ENCODE peak calls at places on chromosomes 5 and 9, in four cellular contexts. R is fibroblast of lung, P is ovary, I is astrocyte. H is an unnamed sample.

GRCh38 chr9:2479056-2479565 is 142.5 kb upstream of the VLDLR start:
- DNase-seq in P (no peak), I (no peak), R (no peak), H (no peak)

GRCh38 chr5:90803376-90803775 is 244.8 kb downstream of the ADGRV1 start:
- DNase-seq in R (no peak), P (no peak), I (no peak), H (no peak)

GRCh38 chr5:134864707-134865106 is 9.5 kb upstream of the TXNDC15 start:
- DNase-seq in P (no peak), R (no peak), I (no peak), H (no peak)

GRCh38 chr5:15574806-15575205 is 74.8 kb downstream of the FBXL7 start:
- DNase-seq in P (no peak), I (no peak), R (peak), H (no peak)

GRCh38 chr9:109859447-109859846 is 79.4 kb downstream of the PALM2AKAP2 start:
- DNase-seq in I (no peak), R (no peak), P (no peak), H (no peak)

GRCh38 chr5:116660929-116661328 is 86.3 kb upstream of the SEMA6A start:
- DNase-seq in P (no peak), R (no peak), I (no peak), H (no peak)

GRCh38 chr5:96687812-96688453 is 25.8 kb downstream of the CAST start:
- DNase-seq in R (peak), P (no peak), I (peak), H (no peak)

GRCh38 chr5:76372320-76373054 is 30.6 kb upstream of the IQGAP2 start:
- DNase-seq in R (peak), P (no peak), I (peak), H (no peak)

GRCh38 chr9:38649731-38650363 is 29.5 kb upstream of the ANKRD18A start:
- DNase-seq in P (no peak), R (no peak), I (no peak), H (no peak)

GRCh38 chr5:94849821-94850736 is 231.6 kb downstream of the SLF1 start:
- DNase-seq in P (no peak), I (peak), R (peak), H (no peak)

GRCh38 chr9:116103976-116104820 is 49.4 kb upstream of the PAPPA start:
- DNase-seq in R (no peak), P (no peak), I (peak), H (no peak)

GRCh38 chr9:17613723-17614122 is 34.9 kb downstream of the SH3GL2 start:
- DNase-seq in R (peak), P (no peak), I (peak), H (no peak)

GRCh38 chr5:53067641-53068040 is 41.9 kb downstream of the MOCS2 start:
- DNase-seq in P (no peak), I (no peak), R (no peak), H (no peak)

GRCh38 chr9:78004478-78005229 is 27.0 kb downstream of the GNAQ start:
- DNase-seq in P (no peak), I (no peak), R (no peak), H (no peak)

GRCh38 chr9:87324613-87325194 is 173.0 kb upstream of the DAPK1 start:
- DNase-seq in P (no peak), R (peak), I (peak), H (no peak)

GRCh38 chr5:15365040-15365439 is 134.9 kb upstream of the FBXL7 start:
- DNase-seq in P (no peak), I (no peak), R (no peak), H (no peak)

GRCh38 chr5:1235379-1235778 is 10.2 kb downstream of the SLC6A18 start:
- DNase-seq in R (no peak), I (no peak), P (no peak), H (no peak)

GRCh38 chr5:65142007-65142406 is 339.7 kb downstream of the ADAMTS6 start:
- DNase-seq in I (no peak), R (no peak), P (no peak), H (no peak)

GRCh38 chr5:87829214-87829551 is 416.5 kb upstream of the CCNH start:
- DNase-seq in R (no peak), I (peak), P (peak), H (peak)

GRCh38 chr9:27447036-27447700 is 76.9 kb upstream of the IFNK start:
- DNase-seq in I (no peak), P (no peak), R (no peak), H (no peak)

GRCh38 chr5:72818866-72819534 is 2.5 kb downstream of the TNPO1 start:
- DNase-seq in R (peak), P (peak), I (no peak), H (peak)

GRCh38 chr5:115584501-115584900 is 17.8 kb downstream of the TICAM2 start:
- DNase-seq in R (no peak), P (no peak), I (no peak), H (no peak)

GRCh38 chr5:76960004-76960625 is 7.3 kb downstream of the CRHBP start:
- DNase-seq in I (peak), P (no peak), R (no peak), H (no peak)

GRCh38 chr5:97412959-97413358 is 229.9 kb upstream of the RIOK2 start:
- DNase-seq in I (no peak), R (no peak), P (no peak), H (no peak)

GRCh38 chr9:18071651-18072060 is 402.3 kb upstream of the ADAMTSL1 start:
- DNase-seq in R (peak), P (no peak), I (peak), H (no peak)

GRCh38 chr9:113886471-113886870 is 10.4 kb downstream of the ZNF618 start:
- DNase-seq in R (peak), I (no peak), P (no peak), H (no peak)
- H3K4me3 ChIP-seq in R (peak), I (no peak), P (peak), H (peak)

DNA sequence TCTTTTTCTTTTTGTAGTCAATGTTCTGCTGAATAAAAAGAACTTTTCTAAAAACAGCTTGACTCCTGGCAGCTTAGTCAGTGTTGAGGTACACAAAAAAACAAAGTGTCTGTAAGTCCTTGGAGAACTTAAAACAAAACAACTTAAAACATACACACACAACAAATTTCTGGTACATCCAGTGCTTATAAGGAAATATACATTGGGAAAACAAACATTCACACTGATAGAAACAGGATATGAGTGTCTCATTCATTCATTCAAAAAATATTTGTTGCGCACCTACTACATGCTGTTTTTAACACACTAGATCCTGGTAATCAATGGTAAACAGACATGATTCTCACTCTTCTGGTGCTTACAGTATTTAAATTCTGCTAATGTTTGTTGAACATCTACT is 27.4 kb upstream of the MEGF9 start:
- DNase-seq in P (no peak), R (no peak), I (no peak), H (no peak)
- H3K4me3 ChIP-seq in P (no peak), R (no peak), I (no peak), H (no peak)

GRCh38 chr9:94164756-94165549 is 80.7 kb downstream of the PTPDC1 start:
- DNase-seq in I (no peak), R (no peak), P (no peak), H (no peak)
- H3K4me3 ChIP-seq in I (no peak), R (no peak), P (no peak), H (no peak)

DNA sequence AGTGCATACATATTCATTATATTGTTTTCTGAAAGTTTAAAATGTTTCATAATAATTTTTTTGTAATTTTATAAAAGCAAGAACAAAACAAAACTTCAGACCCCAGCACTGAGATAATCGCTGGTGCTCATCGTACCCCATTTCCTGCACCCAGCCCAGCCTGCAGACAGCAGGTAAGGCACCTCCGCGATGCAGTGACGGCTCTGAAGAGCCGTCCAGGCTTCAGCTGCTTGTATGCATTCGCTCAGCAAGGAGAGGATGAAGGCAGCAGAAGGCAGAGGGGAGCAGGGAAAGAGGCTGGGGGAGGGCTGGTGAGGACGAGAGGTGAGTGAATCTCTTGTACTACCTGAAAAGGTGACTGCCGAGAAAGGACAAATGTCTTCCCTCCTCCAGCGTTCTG is 153.5 kb downstream of the TTLL11 start:
- DNase-seq in I (no peak), R (no peak), P (no peak), H (no peak)
- H3K4me3 ChIP-seq in I (no peak), R (no peak), P (no peak), H (no peak)

GRCh38 chr9:127557466-127557869 is 54.6 kb upstream of the STXBP1 start:
- DNase-seq in P (peak), R (peak), I (no peak), H (no peak)

GRCh38 chr9:127554966-127555829 is 56.9 kb upstream of the STXBP1 start:
- DNase-seq in R (no peak), P (no peak), I (no peak), H (no peak)

GRCh38 chr9:127555830-127556820 is 56.0 kb upstream of the STXBP1 start:
- DNase-seq in P (peak), I (peak), R (peak), H (peak)

GRCh38 chr9:127557998-127558546 is 54.0 kb upstream of the STXBP1 start:
- DNase-seq in R (peak), I (no peak), P (no peak), H (no peak)

DNA sequence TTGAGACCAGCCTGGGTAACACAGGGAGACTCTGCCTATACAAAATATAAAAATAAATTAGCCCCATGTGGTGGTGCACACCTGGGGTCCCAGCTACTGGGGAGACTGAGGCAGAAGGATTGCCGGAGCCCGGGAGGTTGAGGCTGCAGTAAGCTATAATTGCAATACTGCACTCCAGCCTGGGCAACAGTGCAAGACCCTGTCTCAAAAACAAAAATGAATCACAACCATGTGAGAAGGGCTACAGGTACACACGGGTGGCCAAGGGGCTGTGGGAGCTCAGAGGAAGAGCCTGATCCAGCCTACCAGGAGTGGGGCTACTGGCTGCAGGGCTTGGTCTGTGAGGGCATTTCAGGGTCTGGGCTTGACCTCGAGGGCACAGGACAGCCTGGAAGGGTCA is 55.2 kb upstream of the STXBP1 start:
- DNase-seq in R (no peak), P (no peak), I (no peak), H (no peak)
- H3K4me3 ChIP-seq in R (no peak), P (no peak), I (no peak), H (no peak)

GRCh38 chr5:78665519-78665918 is 16.9 kb upstream of the LHFPL2 start:
- DNase-seq in P (no peak), R (no peak), I (no peak), H (no peak)

GRCh38 chr5:78662323-78662722 is 13.8 kb upstream of the LHFPL2 start:
- DNase-seq in I (no peak), P (no peak), R (no peak), H (no peak)

GRCh38 chr5:78669331-78669730 is 20.8 kb upstream of the LHFPL2 start:
- DNase-seq in I (no peak), R (no peak), P (no peak), H (no peak)

GRCh38 chr5:78667461-78668103 is 19.0 kb upstream of the LHFPL2 start:
- DNase-seq in P (no peak), R (no peak), I (peak), H (no peak)

DNA sequence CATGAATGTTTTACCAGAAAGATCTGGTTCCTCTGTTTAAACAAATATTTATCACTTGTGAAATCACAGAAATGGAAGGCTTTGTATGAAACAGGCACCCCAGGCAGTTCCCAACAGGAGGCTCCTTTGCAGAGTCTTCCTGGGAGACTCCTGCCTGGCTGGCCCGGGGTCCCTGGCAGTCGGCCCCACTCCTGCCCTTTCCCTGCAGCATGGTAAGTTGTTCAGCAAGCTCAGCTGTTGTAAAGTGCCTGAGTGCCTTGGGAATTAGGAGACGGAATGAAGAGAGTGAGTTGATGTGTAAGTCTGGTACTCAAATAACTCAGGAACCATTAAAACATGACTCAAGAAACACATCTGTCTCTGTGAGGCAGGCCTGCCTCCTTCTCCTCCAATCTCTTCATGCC is 17.5 kb upstream of the LHFPL2 start:
- DNase-seq in I (no peak), P (no peak), R (peak), H (no peak)
- H3K4me3 ChIP-seq in I (no peak), P (no peak), R (no peak), H (no peak)

GRCh38 chr5:59584858-59585846 is 308.4 kb downstream of the PDE4D start:
- DNase-seq in P (no peak), I (no peak), R (no peak), H (no peak)
- H3K4me3 ChIP-seq in P (no peak), I (no peak), R (no peak), H (no peak)

GRCh38 chr5:7813576-7813975 is 37.4 kb downstream of the CFAP90 start:
- DNase-seq in P (no peak), R (no peak), I (no peak), H (no peak)
- H3K4me3 ChIP-seq in P (no peak), R (no peak), I (no peak), H (no peak)

GRCh38 chr5:179061025-179061424 is 852 bp downstream of the ZNF354C start:
- DNase-seq in P (peak), I (no peak), R (no peak), H (no peak)
- H3K4me3 ChIP-seq in P (peak), I (peak), R (peak), H (peak)

DNA sequence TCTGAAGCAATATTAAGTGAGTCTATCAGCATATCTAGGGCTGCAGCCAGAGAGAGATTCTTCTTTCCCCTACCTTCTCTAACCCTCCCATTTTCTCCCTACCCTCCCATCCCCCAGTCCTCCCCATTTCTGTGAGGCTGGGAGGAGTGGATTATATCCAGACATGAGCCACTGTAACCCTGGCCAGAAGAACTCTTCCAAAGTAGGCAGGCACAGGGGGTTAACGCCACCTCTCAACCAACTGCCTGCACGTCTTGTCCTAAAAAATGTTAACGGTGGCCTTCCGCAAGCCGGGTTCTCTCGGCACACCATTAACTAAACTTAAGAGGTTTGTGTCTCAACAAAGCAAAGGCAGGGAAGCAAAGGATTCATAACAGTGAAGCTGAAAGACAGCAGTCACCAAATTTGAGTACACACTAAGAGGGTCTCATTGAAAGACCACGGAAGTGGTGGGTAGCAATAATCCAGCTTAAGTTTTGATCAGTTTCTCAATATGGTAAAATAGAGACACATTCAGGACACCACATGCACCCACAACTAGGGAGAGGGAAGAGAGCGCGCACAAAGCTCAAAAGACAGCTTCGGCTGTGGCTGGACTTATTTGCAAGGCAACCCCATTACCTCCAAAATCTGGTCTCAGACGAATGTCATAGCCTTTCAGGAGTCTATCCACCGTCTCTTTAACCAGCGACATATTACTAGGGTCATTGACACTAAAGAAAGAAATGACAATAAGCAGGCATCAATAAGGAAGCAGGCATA is 643 bp downstream of the GABRB2 start:
- DNase-seq in I (no peak), R (no peak), P (no peak), H (no peak)
- H3K4me3 ChIP-seq in I (peak), R (no peak), P (no peak), H (no peak)